ENCODE peak calls at places on chromosomes 16 and 17, in eight cellular contexts. S, G, J, D, N, T, I and H are unnamed samples.

GRCh38 chr16:24255446-24256352 is at the start of gene CACNG3:
- DNase-seq in J (peak; percentile 47), I (peak; percentile 97), D (peak; percentile 60), T (peak; percentile 83), N (peak; percentile 3), G (peak; percentile 63), S (peak; percentile 93), H (peak; percentile 83)

GRCh38 chr17:21176996-21177395 is 37.0 kb downstream of the TMEM11 start:
- DNase-seq in J (no peak), D (no peak), N (no peak), G (no peak), T (no peak), I (no peak), S (no peak), H (no peak)

GRCh38 chr16:78980825-78981224 is 619.7 kb downstream of the MAF start:
- DNase-seq in D (no peak), N (no peak), I (no peak), T (no peak), S (no peak), G (no peak), J (no peak), H (no peak)

GRCh38 chr17:27552467-27552779 is 78.6 kb upstream of the LGALS9 start:
- DNase-seq in N (peak; percentile 51), J (no peak), T (peak; percentile 42), G (peak; percentile 62), S (no peak), I (no peak), D (no peak), H (no peak)

GRCh38 chr17:54455251-54455868 is 445.3 kb upstream of the TOM1L1 start:
- DNase-seq in D (no peak), I (no peak), T (no peak), J (no peak), G (no peak), N (no peak), S (no peak), H (no peak)

GRCh38 chr17:70169707-70170597 is 620 bp downstream of the KCNJ2 start:
- DNase-seq in I (peak; percentile 13), N (peak; percentile 60), S (peak; percentile 85), D (peak; percentile 40), T (peak; percentile 1), G (no peak), J (peak; percentile 51), H (no peak)

GRCh38 chr17:77965354-77965753 is 6.9 kb downstream of the TNRC6C start:
- DNase-seq in G (no peak), S (no peak), I (no peak), N (no peak), D (no peak), J (no peak), T (no peak), H (no peak)

GRCh38 chr16:85554114-85554790 is 58.9 kb upstream of the GSE1 start:
- DNase-seq in S (peak; percentile 91), N (peak; percentile 79), J (peak; percentile 73), T (peak; percentile 95), I (peak; percentile 70), D (peak; percentile 77), G (no peak), H (no peak)

GRCh38 chr16:73210084-73210483 is 162.2 kb upstream of the ZFHX3 start:
- DNase-seq in D (no peak), I (no peak), T (no peak), N (no peak), G (no peak), J (no peak), S (no peak), H (no peak)

GRCh38 chr17:60744355-60744958 is 66.8 kb downstream of the BCAS3 start:
- DNase-seq in S (no peak), I (no peak), D (no peak), G (no peak), T (no peak), J (no peak), N (peak; percentile 9), H (no peak)

GRCh38 chr17:7380855-7381683 is at the start of gene TNK1:
- DNase-seq in S (peak; percentile 80), I (peak; percentile 36), T (no peak), G (peak; percentile 88), N (no peak), D (no peak), J (peak; percentile 67), H (no peak)

GRCh38 chr17:2954898-2955445 is 108.4 kb downstream of the OR1D5 start:
- DNase-seq in D (no peak), G (peak; percentile 9), T (no peak), N (peak; percentile 88), J (no peak), S (no peak), I (no peak), H (no peak)

GRCh38 chr17:21686165-21687015 is 5.9 kb upstream of the KCNJ18 start:
- DNase-seq in D (no peak), I (no peak), S (peak; percentile 73), T (no peak), J (no peak), G (no peak), N (no peak), H (no peak)

GRCh38 chr17:2468270-2468669 is 43.4 kb downstream of the METTL16 start:
- DNase-seq in G (no peak), N (peak; percentile 56), T (no peak), I (no peak), J (no peak), D (no peak), S (no peak), H (no peak)

GRCh38 chr16:6496996-6497395 is 835.6 kb upstream of the RBFOX1 start:
- DNase-seq in G (no peak), I (no peak), S (no peak), D (no peak), T (no peak), N (no peak), J (no peak), H (no peak)

GRCh38 chr17:77528516-77529327 is 388.0 kb downstream of the SEC14L1 start:
- DNase-seq in S (peak; percentile 96), I (peak; percentile 84), G (peak; percentile 56), D (peak; percentile 44), T (peak; percentile 66), J (no peak), N (no peak), H (peak; percentile 45)

GRCh38 chr16:4370570-4371480 is 823 bp upstream of the VASN start:
- DNase-seq in S (no peak), N (peak; percentile 81), J (peak; percentile 87), I (no peak), T (no peak), D (no peak), G (peak; percentile 58), H (no peak)

GRCh38 chr17:40952675-40953074 is 14.1 kb downstream of the KRT39 start:
- DNase-seq in G (no peak), N (peak; percentile 97), D (no peak), S (no peak), T (no peak), I (no peak), J (no peak), H (no peak)

GRCh38 chr17:562174-562573 is 152.5 kb downstream of the VPS53 start:
- DNase-seq in S (no peak), G (no peak), N (no peak), I (no peak), T (no peak), J (no peak), D (no peak), H (peak; percentile 45)

GRCh38 chr16:15903960-15904359 is 15.6 kb upstream of the CEP20 start:
- DNase-seq in S (no peak), G (no peak), T (no peak), D (no peak), J (no peak), N (no peak), I (no peak), H (no peak)

GRCh38 chr17:44355642-44356099 is 8.0 kb downstream of the FAM171A2 start:
- DNase-seq in I (no peak), G (no peak), T (no peak), D (no peak), J (no peak), N (no peak), S (no peak), H (no peak)

GRCh38 chr17:79888009-79888540 is 48.8 kb upstream of the CBX4 start:
- DNase-seq in J (no peak), S (peak; percentile 47), I (no peak), N (no peak), G (peak; percentile 15), T (no peak), D (no peak), H (no peak)

GRCh38 chr17:63609820-63610573 is 9.3 kb downstream of the TACO1 start:
- DNase-seq in S (no peak), N (no peak), I (no peak), T (peak; percentile 31), J (no peak), D (no peak), G (no peak), H (no peak)

GRCh38 chr16:57873218-57873617 is 70.9 kb upstream of the KIFC3 start:
- DNase-seq in S (no peak), G (no peak), T (no peak), N (no peak), J (no peak), I (no peak), D (no peak), H (no peak)

GRCh38 chr16:21946889-21947635 is 6.1 kb upstream of the UQCRC2 start:
- DNase-seq in D (no peak), I (no peak), T (peak; percentile 25), J (no peak), G (no peak), N (no peak), S (no peak), H (no peak)